ENCODE peak calls at places on chromosomes 7 and 10, in ten cellular contexts. A is A549, E is heart left ventricle, B is IMR-90, U is body of pancreas, G is endodermal cell, C is left lung, L is tibial artery, V is adrenal gland, H is brain microvascular endothelial cell. Y is an unnamed sample.

GRCh38 chr7:81402227-81402626 is 367.6 kb downstream of the HGF start:
- DNase-seq in A (no peak), E (no peak), B (no peak), U (no peak), G (no peak), C (no peak), L (no peak), V (no peak), H (peak), Y (no peak)

GRCh38 chr10:132647424-132647823 is 109.8 kb downstream of the INPP5A start:
- DNase-seq in A (no peak), E (no peak), B (no peak), U (peak), G (no peak), C (peak), L (no peak), V (no peak), H (no peak), Y (no peak)

GRCh38 chr10:96368971-96369370 is 10.2 kb upstream of the OPALIN start:
- DNase-seq in A (no peak), E (no peak), B (no peak), U (no peak), G (peak), C (no peak), L (no peak), V (no peak), H (no peak), Y (no peak)

GRCh38 chr7:40015790-40016296 is 65.8 kb downstream of the CDK13 start:
- DNase-seq in A (no peak), E (peak), B (peak), U (peak), G (no peak), C (no peak), L (no peak), V (peak), H (peak), Y (no peak)

GRCh38 chr7:157674027-157674714 is 337.4 kb downstream of the DNAJB6 start:
- DNase-seq in A (no peak), E (no peak), B (no peak), U (no peak), G (peak), C (peak), L (no peak), V (no peak), H (no peak), Y (no peak)

GRCh38 chr10:91154842-91155241 is 65.6 kb upstream of the PCGF5 start:
- DNase-seq in A (no peak), E (no peak), B (no peak), U (no peak), G (no peak), C (no peak), L (no peak), V (no peak), H (no peak), Y (no peak)

GRCh38 chr7:141132671-141133070 is 58.8 kb downstream of the TMEM178B start:
- DNase-seq in A (no peak), E (no peak), B (no peak), U (no peak), G (no peak), C (no peak), L (no peak), V (no peak), H (no peak), Y (no peak)

GRCh38 chr10:21238717-21239116 is 286.8 kb downstream of the SKIDA1 start:
- DNase-seq in A (no peak), E (no peak), B (no peak), U (no peak), G (no peak), C (no peak), L (no peak), V (no peak), H (no peak), Y (no peak)

GRCh38 chr10:77685494-77685893 is 47.9 kb upstream of the KCNMA1 start:
- DNase-seq in A (no peak), E (no peak), B (no peak), U (no peak), G (peak), C (no peak), L (no peak), V (no peak), H (no peak), Y (no peak)

GRCh38 chr7:106613861-106614560 is 46.9 kb downstream of the CCDC71L start:
- DNase-seq in A (no peak), E (no peak), B (peak), U (no peak), G (no peak), C (no peak), L (no peak), V (no peak), H (no peak), Y (no peak)

GRCh38 chr10:50567384-50567783 is 56.4 kb downstream of the SGMS1 start:
- DNase-seq in A (no peak), E (no peak), B (no peak), U (peak), G (no peak), C (peak), L (no peak), V (no peak), H (no peak), Y (no peak)

GRCh38 chr7:143013897-143014296 is 13.0 kb downstream of the OR9A2 start:
- DNase-seq in A (no peak), E (no peak), B (peak), U (no peak), G (no peak), C (no peak), L (no peak), V (peak), H (peak), Y (no peak)

GRCh38 chr7:831596-832291 is 532 bp upstream of the SUN1 start:
- DNase-seq in A (peak), E (no peak), B (peak), U (no peak), G (no peak), C (no peak), L (no peak), V (peak), H (peak), Y (no peak)

GRCh38 chr10:6621536-6621935 is 41.5 kb upstream of the PRKCQ start:
- DNase-seq in A (no peak), E (no peak), B (peak), U (no peak), G (no peak), C (no peak), L (no peak), V (no peak), H (peak), Y (no peak)

GRCh38 chr10:6027929-6028328 is 34.2 kb downstream of the IL2RA start:
- DNase-seq in A (no peak), E (no peak), B (no peak), U (no peak), G (no peak), C (no peak), L (no peak), V (no peak), H (no peak), Y (no peak)

GRCh38 chr7:50264908-50265307 is 39.6 kb upstream of the IKZF1 start:
- DNase-seq in A (no peak), E (no peak), B (no peak), U (no peak), G (no peak), C (no peak), L (no peak), V (no peak), H (no peak), Y (no peak)

GRCh38 chr7:50268223-50268622 is 36.3 kb upstream of the IKZF1 start:
- DNase-seq in A (no peak), E (no peak), B (no peak), U (no peak), G (no peak), C (no peak), L (no peak), V (no peak), H (no peak), Y (no peak)

GRCh38 chr7:50267525-50268041 is 36.9 kb upstream of the IKZF1 start:
- DNase-seq in A (no peak), E (no peak), B (no peak), U (no peak), G (no peak), C (no peak), L (no peak), V (no peak), H (no peak), Y (no peak)

GRCh38 chr7:50265968-50266694 is 38.4 kb upstream of the IKZF1 start:
- DNase-seq in A (no peak), E (no peak), B (no peak), U (no peak), G (no peak), C (no peak), L (no peak), V (no peak), H (no peak), Y (no peak)

DNA sequence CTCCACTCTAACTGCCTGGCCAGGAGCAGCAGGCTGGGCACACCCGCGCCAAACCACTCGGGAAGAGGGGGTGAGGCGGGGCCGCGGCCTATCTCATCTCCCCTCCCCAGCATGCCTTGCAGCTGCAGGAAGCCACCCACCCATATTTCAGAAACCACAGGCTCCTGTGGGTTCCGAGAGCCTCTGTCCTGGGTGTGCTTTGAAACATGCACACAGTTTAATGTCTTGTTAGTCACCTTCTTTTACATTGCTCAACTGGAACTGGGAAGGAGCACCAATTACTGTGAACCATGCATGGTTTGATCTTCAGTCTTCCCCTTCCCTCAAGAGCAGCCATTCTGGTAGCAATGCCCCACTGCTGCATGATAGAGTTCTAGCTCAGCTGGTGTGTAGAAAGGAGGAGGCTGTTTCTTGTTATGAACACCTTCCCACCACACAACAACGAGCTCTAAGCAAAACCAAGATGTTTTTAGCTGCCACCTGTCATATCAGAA is 37.6 kb upstream of the IKZF1 start:
- DNase-seq in A (no peak), E (no peak), B (no peak), U (no peak), G (no peak), C (peak), L (no peak), V (no peak), H (no peak), Y (no peak)
- H3K27ac ChIP-seq in A (no peak), E (no peak), B (no peak), U (no peak), G (no peak), C (peak), L (no peak), V (no peak), H (no peak), Y (no peak)

GRCh38 chr10:103445366-103445765 is 6.8 kb downstream of the CALHM2 start:
- DNase-seq in A (no peak), E (no peak), B (no peak), U (no peak), G (no peak), C (peak), L (no peak), V (no peak), H (no peak), Y (no peak)
- H3K27ac ChIP-seq in A (no peak), E (peak), B (no peak), U (peak), G (no peak), C (peak), L (peak), V (peak), H (no peak), Y (peak)

GRCh38 chr10:60382946-60383681 is 6.6 kb downstream of the ANK3 start:
- DNase-seq in A (no peak), E (no peak), B (peak), U (no peak), G (no peak), C (no peak), L (no peak), V (no peak), H (no peak), Y (no peak)
- H3K27ac ChIP-seq in A (peak), E (no peak), B (no peak), U (no peak), G (no peak), C (no peak), L (no peak), V (no peak), H (no peak), Y (no peak)

DNA sequence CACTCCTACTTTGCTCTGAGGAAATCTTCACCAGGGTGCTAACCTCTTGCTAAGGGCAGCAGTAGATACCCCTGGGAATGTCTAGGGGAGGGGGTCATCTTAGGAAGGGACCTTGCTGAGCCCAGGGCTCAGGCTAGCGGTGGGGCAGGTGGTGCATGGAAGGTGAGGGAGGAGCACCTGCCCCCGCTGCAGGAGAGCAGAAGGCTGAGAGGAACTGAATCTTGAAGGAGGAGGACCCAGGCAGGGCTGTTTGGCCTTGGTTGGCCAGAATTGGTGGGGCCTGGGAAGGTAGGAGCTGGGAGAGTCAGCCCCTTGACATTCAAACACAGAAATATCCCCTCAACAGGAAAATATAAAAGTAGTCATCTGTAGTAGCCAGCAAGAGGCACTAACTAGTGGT is 7.0 kb downstream of the CALHM3 start:
- DNase-seq in A (no peak), E (no peak), B (no peak), U (no peak), G (peak), C (peak), L (no peak), V (no peak), H (no peak), Y (no peak)
- H3K27ac ChIP-seq in A (no peak), E (no peak), B (no peak), U (peak), G (no peak), C (peak), L (no peak), V (no peak), H (no peak), Y (no peak)

GRCh38 chr7:25859732-25860131 is 292.3 kb upstream of the NFE2L3 start:
- DNase-seq in A (no peak), E (no peak), B (no peak), U (no peak), G (no peak), C (no peak), L (no peak), V (no peak), H (no peak), Y (no peak)
- H3K27ac ChIP-seq in A (no peak), E (no peak), B (no peak), U (no peak), G (no peak), C (no peak), L (no peak), V (no peak), H (no peak), Y (no peak)

GRCh38 chr7:20225384-20225783 is 8.2 kb upstream of the MACC1 start:
- DNase-seq in A (no peak), E (no peak), B (no peak), U (no peak), G (no peak), C (no peak), L (no peak), V (no peak), H (no peak), Y (no peak)

GRCh38 chr7:20228654-20229053 is 11.5 kb upstream of the MACC1 start:
- DNase-seq in A (no peak), E (no peak), B (no peak), U (no peak), G (no peak), C (no peak), L (no peak), V (no peak), H (no peak), Y (no peak)

GRCh38 chr7:20229652-20230500 is 12.7 kb upstream of the MACC1 start:
- DNase-seq in A (no peak), E (no peak), B (peak), U (no peak), G (no peak), C (no peak), L (no peak), V (peak), H (peak), Y (no peak)

GRCh38 chr7:20224005-20224404 is 6.8 kb upstream of the MACC1 start:
- DNase-seq in A (no peak), E (no peak), B (no peak), U (no peak), G (no peak), C (no peak), L (no peak), V (no peak), H (no peak), Y (no peak)

DNA sequence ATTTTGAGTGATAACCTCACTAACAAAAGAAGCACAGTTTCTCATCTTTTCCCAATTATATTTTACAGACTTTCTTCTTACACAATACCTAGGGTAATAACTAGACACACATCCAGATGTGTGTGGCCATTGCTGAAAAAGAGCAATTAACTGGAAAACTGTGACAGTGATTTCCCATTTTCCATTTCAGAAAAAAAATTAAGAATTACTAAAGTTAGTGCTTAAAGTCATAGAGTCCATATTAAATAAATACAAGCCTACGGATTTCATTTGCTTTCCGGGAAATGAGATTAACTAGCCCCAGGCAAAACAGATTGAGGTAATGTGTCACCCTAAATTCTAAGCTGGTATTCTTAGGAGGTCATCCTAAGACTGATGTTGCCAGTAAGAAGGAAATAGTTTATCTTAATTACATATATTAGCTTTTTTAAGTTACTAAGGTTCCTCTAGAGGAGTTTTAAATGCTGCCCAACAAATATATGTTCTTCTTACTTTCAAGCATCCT is 10.2 kb upstream of the MACC1 start:
- DNase-seq in A (no peak), E (no peak), B (no peak), U (no peak), G (no peak), C (no peak), L (no peak), V (no peak), H (no peak), Y (no peak)
- H3K27ac ChIP-seq in A (no peak), E (no peak), B (no peak), U (no peak), G (no peak), C (no peak), L (no peak), V (no peak), H (no peak), Y (no peak)

GRCh38 chr10:80453392-80453714 is 757 bp upstream of the TSPAN14 start:
- DNase-seq in A (no peak), E (no peak), B (no peak), U (no peak), G (no peak), C (no peak), L (no peak), V (no peak), H (no peak), Y (no peak)
- H3K27ac ChIP-seq in A (peak), E (peak), B (peak), U (peak), G (peak), C (peak), L (peak), V (peak), H (peak), Y (peak)

DNA sequence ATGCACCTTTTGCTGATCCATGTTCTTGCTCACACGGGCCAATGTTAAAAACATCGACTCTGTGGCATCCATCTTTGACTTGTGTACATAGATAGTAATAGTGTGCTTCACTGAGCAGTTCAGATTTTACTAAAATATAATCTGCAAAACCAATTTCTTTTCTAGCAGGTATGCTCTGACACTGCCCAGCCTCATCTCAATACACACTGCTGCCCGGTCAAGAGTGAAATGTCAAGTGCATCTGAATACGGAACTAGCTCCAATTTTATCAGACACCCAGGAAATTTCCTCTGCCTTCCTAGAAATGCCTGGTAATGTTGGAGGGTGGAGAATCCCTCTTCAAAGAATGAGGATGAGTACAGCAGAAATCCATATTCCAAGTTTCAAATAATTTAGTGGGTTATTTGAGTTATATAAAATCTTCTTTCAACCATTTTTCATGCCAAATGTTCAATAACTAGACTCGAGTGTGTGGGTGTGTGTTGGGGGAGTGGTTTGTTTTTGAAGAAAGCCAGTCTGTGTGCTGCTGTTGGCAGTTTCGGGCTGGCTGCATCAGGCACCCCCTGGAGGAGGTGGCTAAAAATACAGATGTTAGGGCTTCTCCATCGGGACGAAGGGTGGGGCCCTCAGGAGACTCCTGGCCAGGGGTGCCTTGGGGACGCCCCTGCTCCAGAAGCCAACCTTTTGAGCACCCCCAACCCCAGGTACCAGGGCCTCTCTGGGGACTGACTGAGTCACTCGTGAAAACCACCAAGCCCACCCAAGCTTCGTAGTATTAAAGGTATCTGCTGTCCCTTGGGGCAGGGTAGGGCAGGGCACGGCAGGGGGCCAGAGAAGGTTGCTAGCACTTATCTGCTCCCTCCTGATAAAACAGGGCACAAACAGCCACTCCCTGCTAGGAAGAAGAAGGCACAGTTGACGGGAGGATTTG is 15.4 kb downstream of the CTBP2 start:
- DNase-seq in A (peak), E (no peak), B (peak), U (no peak), G (peak), C (no peak), L (no peak), V (no peak), H (peak), Y (peak)
- H3K27ac ChIP-seq in A (no peak), E (peak), B (no peak), U (peak), G (no peak), C (no peak), L (peak), V (no peak), H (no peak), Y (no peak)

GRCh38 chr7:51222916-51223315 is 93.7 kb downstream of the COBL start:
- DNase-seq in A (no peak), E (no peak), B (no peak), U (no peak), G (no peak), C (no peak), L (no peak), V (no peak), H (no peak), Y (no peak)
- H3K27ac ChIP-seq in A (no peak), E (no peak), B (no peak), U (no peak), G (no peak), C (no peak), L (no peak), V (no peak), H (no peak), Y (no peak)